ENCODE peak calls at places on chromosome 5, in nine cellular contexts. Z is brain microvascular endothelial cell, R is fibroblast of villous mesenchyme, H is H1, V is ovary, L is AG04450, M is heart left ventricle, S is K562, Q is tibial artery. K is an unnamed sample.

GRCh38 chr5:145473032-145473642 is 362.0 kb downstream of the PRELID2 start:
- DNase-seq in L (no peak), Q (no peak), M (no peak), R (no peak), S (no peak), H (no peak), Z (no peak), V (no peak), K (no peak)

GRCh38 chr5:106610041-106610440 is 1060.7 kb downstream of the EFNA5 start:
- DNase-seq in V (no peak), Q (no peak), L (no peak), S (no peak), H (no peak), Z (no peak), R (no peak), M (no peak), K (no peak)

GRCh38 chr5:174145821-174146220 is 100.3 kb downstream of the NSG2 start:
- DNase-seq in Z (no peak), H (no peak), R (no peak), L (no peak), Q (no peak), M (no peak), V (no peak), S (peak), K (no peak)

GRCh38 chr5:135944967-135945560 is 9.7 kb downstream of the LECT2 start:
- DNase-seq in Z (peak), R (peak), V (no peak), Q (peak), M (peak), S (peak), L (peak), H (no peak), K (peak)

GRCh38 chr5:10684303-10685086 is 76.5 kb downstream of the DAP start:
- DNase-seq in Q (no peak), L (no peak), Z (no peak), M (no peak), H (no peak), S (no peak), V (no peak), R (no peak), K (no peak)

GRCh38 chr5:35890021-35890740 is 33.5 kb downstream of the IL7R start:
- DNase-seq in M (no peak), R (no peak), S (no peak), L (peak), V (no peak), Q (no peak), Z (no peak), H (no peak), K (peak)

GRCh38 chr5:43270686-43271085 is 42.5 kb downstream of the HMGCS1 start:
- DNase-seq in H (no peak), Q (no peak), V (no peak), M (no peak), L (no peak), S (no peak), R (no peak), Z (no peak), K (no peak)

GRCh38 chr5:113451797-113452196 is 17.0 kb upstream of the TSSK1B start:
- DNase-seq in S (no peak), V (no peak), Z (no peak), H (no peak), R (no peak), Q (no peak), L (no peak), M (no peak), K (no peak)

GRCh38 chr5:115457985-115458384 is 86.6 kb downstream of the FEM1C start:
- DNase-seq in Q (no peak), M (peak), S (no peak), V (no peak), R (no peak), Z (no peak), H (no peak), L (no peak), K (peak)

GRCh38 chr5:177295929-177296328 is 7.6 kb downstream of the RAB24 start:
- DNase-seq in V (no peak), M (no peak), Z (no peak), H (no peak), R (no peak), L (no peak), Q (no peak), S (no peak), K (no peak)
- H3K4me3 ChIP-seq in V (no peak), M (no peak), Z (no peak), H (no peak), R (no peak), L (no peak), Q (no peak), S (no peak), K (no peak)

GRCh38 chr5:16663848-16664247 is 47.1 kb upstream of the RETREG1 start:
- DNase-seq in R (peak), Q (no peak), L (no peak), H (no peak), M (no peak), S (no peak), V (no peak), Z (no peak), K (no peak)

GRCh38 chr5:16661713-16662112 is 44.9 kb upstream of the RETREG1 start:
- DNase-seq in S (no peak), V (no peak), H (no peak), L (no peak), Q (no peak), R (no peak), Z (no peak), M (no peak), K (no peak)

GRCh38 chr5:16656561-16657191 is 39.9 kb upstream of the RETREG1 start:
- DNase-seq in L (no peak), R (peak), M (no peak), H (no peak), S (no peak), Q (peak), V (no peak), Z (no peak), K (no peak)

GRCh38 chr5:16660982-16661381 is 44.2 kb upstream of the RETREG1 start:
- DNase-seq in L (no peak), R (no peak), Q (no peak), S (no peak), Z (no peak), V (no peak), M (no peak), H (no peak), K (no peak)

DNA sequence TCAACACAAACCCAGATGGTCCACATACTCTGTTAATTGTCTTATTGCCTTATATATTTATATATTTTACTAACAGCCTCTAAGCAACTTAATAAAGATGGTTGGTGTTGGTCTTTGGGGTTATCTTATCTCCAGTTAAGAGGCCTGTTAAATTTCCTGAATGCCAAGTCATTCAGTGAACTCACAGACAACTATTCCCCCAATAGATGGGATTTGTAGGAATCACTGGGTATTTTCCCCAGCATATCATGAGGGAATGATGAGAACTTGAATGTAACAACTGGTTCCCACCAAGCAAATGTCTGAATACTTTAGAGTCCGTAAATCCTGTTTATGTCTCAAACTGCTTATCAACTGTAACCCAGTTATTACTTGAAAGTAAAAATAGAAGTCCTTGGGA is 42.7 kb upstream of the RETREG1 start:
- DNase-seq in M (no peak), L (no peak), Z (no peak), V (no peak), R (peak), S (no peak), H (no peak), Q (no peak), K (no peak)
- H3K4me3 ChIP-seq in M (no peak), L (no peak), Z (no peak), V (no peak), R (no peak), S (no peak), H (no peak), Q (no peak), K (no peak)

DNA sequence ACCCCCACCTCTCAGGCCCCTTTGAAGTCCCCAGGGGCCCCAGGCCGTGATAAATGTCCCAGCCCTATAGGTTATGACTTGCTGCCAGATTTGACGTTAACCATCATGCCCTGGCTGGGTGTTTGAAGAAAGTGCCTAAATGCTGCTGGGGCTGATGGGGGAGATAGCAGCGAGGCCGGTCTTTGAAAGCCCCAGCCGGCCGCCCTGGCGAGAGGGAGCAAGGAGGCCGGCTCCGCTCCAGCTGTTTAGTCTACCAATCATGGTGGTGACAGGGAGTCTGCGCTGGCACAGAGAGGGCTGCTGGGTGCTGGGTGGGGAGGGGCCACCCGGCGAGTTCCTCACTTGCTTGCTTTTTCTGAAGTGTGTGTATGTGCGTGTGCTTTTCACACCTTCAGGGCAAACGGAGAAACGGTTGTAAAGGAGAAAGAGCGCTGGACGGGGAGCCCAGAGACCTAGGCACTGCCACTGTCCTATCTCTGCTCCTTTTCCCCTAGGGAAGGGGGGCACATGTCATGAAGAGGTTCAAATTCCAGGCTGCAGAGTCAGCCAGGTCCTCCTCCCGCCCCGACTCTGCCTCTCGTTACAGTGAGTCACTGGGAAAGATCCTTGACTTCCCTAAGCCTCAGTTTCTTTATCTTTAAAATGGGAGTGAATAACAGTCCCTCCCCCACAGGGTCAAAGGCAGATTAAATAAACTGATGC is 126.1 kb upstream of the HAND1 start:
- DNase-seq in M (no peak), H (no peak), Q (no peak), V (no peak), L (no peak), Z (peak), S (no peak), R (peak), K (peak)
- H3K4me3 ChIP-seq in M (no peak), H (peak), Q (no peak), V (no peak), L (no peak), Z (no peak), S (no peak), R (no peak), K (no peak)

GRCh38 chr5:56420323-56420722 is 187.2 kb upstream of the ANKRD55 start:
- DNase-seq in S (no peak), Q (no peak), L (no peak), H (no peak), Z (no peak), M (no peak), V (no peak), R (no peak), K (no peak)
- H3K4me3 ChIP-seq in S (no peak), Q (no peak), L (no peak), H (no peak), Z (no peak), M (no peak), V (no peak), R (no peak), K (no peak)

GRCh38 chr5:16616536-16617271 is at the start of gene RETREG1:
- DNase-seq in V (peak), R (peak), Q (peak), Z (no peak), M (peak), L (no peak), S (no peak), H (no peak), K (peak)

GRCh38 chr5:16618138-16618897 is 1.5 kb upstream of the RETREG1 start:
- DNase-seq in Z (no peak), R (no peak), L (no peak), Q (no peak), V (no peak), S (no peak), H (no peak), M (no peak), K (no peak)

GRCh38 chr5:16617272-16617973 is 626 bp upstream of the RETREG1 start:
- DNase-seq in V (no peak), S (no peak), M (peak), H (no peak), Z (no peak), R (no peak), L (no peak), Q (no peak), K (peak)

GRCh38 chr5:16619136-16619535 is 2.3 kb upstream of the RETREG1 start:
- DNase-seq in M (no peak), H (no peak), S (no peak), Q (no peak), V (no peak), R (no peak), L (no peak), Z (no peak), K (no peak)

DNA sequence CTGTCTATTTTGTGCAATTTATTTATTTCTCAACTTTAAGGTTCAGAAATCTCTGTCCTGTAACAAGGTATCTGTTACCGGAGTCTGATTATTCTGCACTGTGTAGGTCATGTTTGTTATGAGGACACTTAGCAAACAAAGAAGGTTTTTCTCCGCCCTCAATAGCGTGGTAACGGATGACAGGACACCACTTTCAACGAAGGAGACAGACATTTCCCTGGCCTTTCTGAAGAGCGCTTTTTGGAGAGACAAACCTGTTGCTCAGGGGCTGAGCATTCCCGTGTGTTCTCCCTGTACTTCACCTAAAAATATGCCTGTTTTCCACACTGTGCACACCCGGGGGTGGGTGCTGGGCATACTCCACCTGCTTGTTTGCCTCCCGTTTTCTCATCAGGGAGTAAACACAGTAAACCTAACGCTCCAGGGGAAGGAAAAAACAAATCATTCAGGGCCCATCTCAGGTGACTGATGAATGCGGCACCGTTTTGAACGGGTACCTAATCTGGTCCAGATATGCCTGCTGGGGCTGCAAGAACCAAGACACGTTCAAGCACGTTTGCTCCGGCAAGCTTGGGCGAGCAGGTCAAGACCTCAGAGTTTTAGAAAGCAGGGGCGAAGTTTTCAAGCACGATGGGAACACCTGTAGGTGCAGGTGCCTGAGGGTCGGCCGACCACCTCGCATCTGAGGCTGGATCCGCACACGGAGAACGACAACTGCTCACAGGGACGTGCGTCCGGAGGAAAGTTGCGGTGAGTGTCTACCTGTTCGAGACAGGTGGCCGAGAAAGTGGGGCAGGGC is 861 bp downstream of the RETREG1 start:
- DNase-seq in Q (no peak), H (no peak), V (no peak), R (no peak), S (no peak), M (no peak), Z (no peak), L (no peak), K (peak)
- H3K4me3 ChIP-seq in Q (peak), H (peak), V (peak), R (peak), S (no peak), M (peak), Z (peak), L (peak), K (peak)

K was measured in thyroid gland.